ENCODE peak calls at places on chromosomes 4 and X, in four cellular contexts. N is foreskin fibroblast, O is right atrium auricular region, Q is fibroblast of lung. L is an unnamed sample.

GRCh38 chr4:34371676-34372075 is 1872.6 kb downstream of the ARAP2 start:
- DNase-seq in O (no peak), N (no peak), Q (no peak), L (no peak)

GRCh38 chr4:19748470-19748869 is 503.2 kb upstream of the SLIT2 start:
- DNase-seq in N (peak; percentile 89), O (peak; percentile 65), Q (peak; percentile 98), L (no peak)

GRCh38 chr4:39032218-39033085 is at the start of gene TMEM156:
- DNase-seq in Q (peak; percentile 53), O (no peak), N (peak; percentile 66), L (no peak)

GRCh38 chrX:111376897-111377601 is 34.9 kb downstream of the DCX start:
- DNase-seq in N (no peak), Q (no peak), O (no peak), L (no peak)

GRCh38 chrX:139360356-139360755 is 170.2 kb upstream of the F9 start:
- DNase-seq in N (no peak), Q (no peak), O (no peak), L (no peak)

GRCh38 chrX:150849996-150850720 is 48.3 kb downstream of the CD99L2 start:
- DNase-seq in Q (no peak), O (no peak), N (no peak), L (no peak)

GRCh38 chr4:28842271-28842670 is 1877.9 kb upstream of the PCDH7 start:
- DNase-seq in Q (no peak), N (no peak), O (no peak), L (no peak)

GRCh38 chr4:46274717-46275116 is 115.2 kb downstream of the GABRA2 start:
- DNase-seq in N (no peak), Q (peak; percentile 1), O (no peak), L (no peak)

GRCh38 chr4:188396037-188396436 is 256.8 kb downstream of the TRIML1 start:
- DNase-seq in O (no peak), Q (no peak), N (no peak), L (no peak)

GRCh38 chrX:153642655-153643430 is 4.2 kb upstream of the DUSP9 start:
- DNase-seq in O (no peak), Q (no peak), N (no peak), L (no peak)

DNA sequence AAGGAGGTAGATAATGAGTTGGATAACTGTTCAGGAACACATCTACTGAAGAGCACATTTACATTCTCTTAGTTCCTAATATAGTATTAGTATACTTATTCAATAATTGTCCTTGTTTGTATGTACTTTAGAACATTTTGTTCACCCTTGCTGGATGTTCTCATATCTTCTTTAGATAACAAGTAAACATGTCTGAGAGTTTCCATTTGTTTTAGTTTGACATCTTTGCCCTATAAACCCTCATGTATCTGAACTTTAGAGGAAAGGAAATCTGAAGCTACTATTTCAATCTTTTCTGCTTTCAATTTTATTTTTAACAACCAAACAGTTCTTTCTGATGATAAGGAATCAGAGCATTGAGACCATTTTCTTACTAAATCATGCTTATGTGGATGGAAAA is 518.6 kb downstream of the RPA4 start:
- DNase-seq in Q (peak; percentile 17), N (no peak), O (no peak), L (no peak)
- H3K4me3 ChIP-seq in Q (no peak overlapping the region), N (no peak overlapping the region), O (no peak overlapping the region), L (no peak overlapping the region)

GRCh38 chr4:133584714-133585113 is 435.6 kb downstream of the PCDH10 start:
- DNase-seq in O (no peak), N (no peak), Q (no peak), L (no peak)
- TF ChIP-seq CTCF in O (no peak), N (no peak), Q (no peak), L (no peak)

GRCh38 chr4:6641971-6642320 is 1.5 kb downstream of the MRFAP1 start:
- DNase-seq in O (no peak), Q (no peak), N (peak; percentile 32), L (no peak)
- H3K4me3 ChIP-seq in O (peak overlapping the region; percentile 89), Q (peak overlapping the region; percentile 78), N (peak overlapping the region; percentile 98), L (peak overlapping the region; percentile 94)

DNA sequence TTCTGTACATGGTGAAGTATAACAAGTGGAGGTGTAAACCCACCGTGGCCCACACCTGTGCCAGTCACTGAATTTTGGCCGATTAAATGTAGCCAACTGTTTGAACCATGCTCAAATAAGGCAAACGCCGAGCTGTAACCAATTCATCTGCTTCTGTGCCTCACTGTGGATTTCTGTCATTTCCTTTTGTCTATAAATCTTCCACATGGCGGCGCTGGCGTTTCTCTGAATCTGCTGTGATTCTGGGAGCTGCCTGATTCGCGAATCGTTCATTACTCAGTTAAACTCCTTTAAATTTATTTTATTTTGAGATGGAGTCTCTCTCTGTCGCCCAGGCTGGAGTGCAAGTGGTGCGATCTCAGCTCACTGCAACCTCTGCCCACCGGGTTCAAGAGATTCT is 19.2 kb downstream of the SUPT20HL2 start:
- DNase-seq in N (peak; percentile 28), Q (no peak), O (no peak), L (no peak)
- TF ChIP-seq CTCF in N (no peak), Q (no peak), O (no peak), L (no peak)

GRCh38 chrX:45771560-45772340 is 571.1 kb upstream of the DIPK2B start:
- DNase-seq in O (no peak), Q (peak; percentile 81), N (peak; percentile 66), L (no peak)
- H3K4me3 ChIP-seq in O (no peak overlapping the region), Q (peak overlapping the region; percentile 84), N (peak overlapping the region; percentile 63), L (peak overlapping the region; percentile 60)